ENCODE peak calls at places on chromosomes 4 and X, in six cellular contexts. One of them, this sample, is unnamed.

GRCh38 chrX:96389314-96390048 is 295.2 kb upstream of the DIAPH2 start:
- DNase-seq in SK-N-SH: no peak
- DNase-seq in transverse colon: no peak
- DNase-seq in suprapubic skin: no peak
- DNase-seq in prostate gland: peak; percentile 22
- DNase-seq in GM12878: no peak
- DNase-seq in this sample: no peak

GRCh38 chrX:108397627-108398392 is 40.4 kb downstream of the COL4A6 start:
- DNase-seq in SK-N-SH: no peak
- DNase-seq in transverse colon: no peak
- DNase-seq in suprapubic skin: no peak
- DNase-seq in prostate gland: no peak
- DNase-seq in GM12878: no peak
- DNase-seq in this sample: no peak

GRCh38 chr4:185134176-185134869 is 8.7 kb upstream of the SLC25A4 start:
- DNase-seq in SK-N-SH: peak; percentile 68
- DNase-seq in transverse colon: no peak
- DNase-seq in suprapubic skin: no peak
- DNase-seq in prostate gland: peak; percentile 28
- DNase-seq in GM12878: no peak
- DNase-seq in this sample: peak; percentile 59

GRCh38 chr4:42478941-42479340 is 81.7 kb downstream of the SHISA3 start:
- DNase-seq in SK-N-SH: no peak
- DNase-seq in transverse colon: no peak
- DNase-seq in suprapubic skin: no peak
- DNase-seq in prostate gland: no peak
- DNase-seq in GM12878: no peak
- DNase-seq in this sample: no peak

GRCh38 chr4:7391637-7392437 is 42.9 kb downstream of the PSAPL1 start:
- DNase-seq in SK-N-SH: peak; percentile 7
- DNase-seq in transverse colon: no peak
- DNase-seq in suprapubic skin: peak; percentile 60
- DNase-seq in prostate gland: no peak
- DNase-seq in GM12878: no peak
- DNase-seq in this sample: no peak

GRCh38 chrX:148381603-148382002 is 118.8 kb upstream of the AFF2 start:
- DNase-seq in SK-N-SH: no peak
- DNase-seq in transverse colon: no peak
- DNase-seq in suprapubic skin: no peak
- DNase-seq in prostate gland: no peak
- DNase-seq in GM12878: peak; percentile 8
- DNase-seq in this sample: no peak

GRCh38 chr4:23368081-23368697 is 521.7 kb downstream of the PPARGC1A start:
- DNase-seq in SK-N-SH: peak; percentile 9
- DNase-seq in transverse colon: peak; percentile 44
- DNase-seq in suprapubic skin: no peak
- DNase-seq in prostate gland: no peak
- DNase-seq in GM12878: no peak
- DNase-seq in this sample: no peak

GRCh38 chr4:23819041-23819511 is 70.8 kb downstream of the PPARGC1A start:
- DNase-seq in SK-N-SH: no peak
- DNase-seq in transverse colon: no peak
- DNase-seq in suprapubic skin: no peak
- DNase-seq in prostate gland: no peak
- DNase-seq in GM12878: no peak
- DNase-seq in this sample: no peak

GRCh38 chr4:76738081-76738931 is 159.6 kb downstream of the SOWAHB start:
- DNase-seq in SK-N-SH: no peak
- DNase-seq in transverse colon: no peak
- DNase-seq in suprapubic skin: no peak
- DNase-seq in prostate gland: no peak
- DNase-seq in GM12878: peak; percentile 30
- DNase-seq in this sample: no peak

DNA sequence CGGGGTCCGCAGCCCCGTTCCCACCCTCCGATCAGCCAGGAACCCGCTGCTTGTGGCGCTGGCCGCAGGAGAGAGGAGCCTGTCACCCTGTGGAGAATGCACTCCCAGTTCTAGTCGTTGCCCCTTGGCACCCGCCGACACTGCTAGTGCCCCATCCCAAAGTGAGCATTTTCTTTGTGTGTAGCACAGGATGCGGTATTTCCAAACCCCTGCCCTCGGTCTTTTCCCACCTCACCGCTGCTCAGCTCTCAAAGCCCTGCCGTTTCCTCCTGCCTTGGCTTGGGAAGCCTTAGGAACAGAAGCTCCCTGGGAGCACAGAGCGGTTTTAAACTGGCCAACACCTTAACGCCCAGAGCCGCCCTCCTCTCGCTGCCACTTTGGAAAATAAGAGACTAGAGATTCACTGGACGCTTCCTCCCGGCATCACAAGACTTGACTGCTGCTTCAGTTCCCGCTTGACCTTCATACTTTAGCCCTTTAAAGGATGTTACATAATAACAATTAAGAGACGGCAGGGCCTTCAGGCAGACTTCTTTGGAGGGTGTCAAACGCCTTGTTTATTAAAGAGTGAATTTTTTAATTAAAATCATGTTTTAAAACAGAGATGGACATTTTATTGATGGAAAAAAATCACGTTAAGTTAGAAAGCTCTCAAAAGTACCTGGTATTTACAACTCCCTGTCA is 843 bp downstream of the CYP4V2 start:
- DNase-seq in SK-N-SH: no peak
- DNase-seq in transverse colon: peak; percentile 57
- DNase-seq in suprapubic skin: no peak
- DNase-seq in prostate gland: peak; percentile 20
- DNase-seq in GM12878: no peak
- DNase-seq in this sample: no peak
- TF ChIP-seq POLR2AphosphoS5 in SK-N-SH: no peak
- TF ChIP-seq POLR2AphosphoS5 in transverse colon: peak; percentile 61
- TF ChIP-seq POLR2AphosphoS5 in suprapubic skin: no peak
- TF ChIP-seq POLR2AphosphoS5 in prostate gland: peak; percentile 50
- TF ChIP-seq POLR2AphosphoS5 in GM12878: no peak
- TF ChIP-seq POLR2AphosphoS5 in this sample: no peak

GRCh38 chrX:680062-680461 is 49.5 kb downstream of the SHOX start:
- DNase-seq in SK-N-SH: no peak
- DNase-seq in transverse colon: no peak
- DNase-seq in suprapubic skin: no peak
- DNase-seq in prostate gland: no peak
- DNase-seq in GM12878: no peak
- DNase-seq in this sample: no peak
- TF ChIP-seq POLR2AphosphoS5 in SK-N-SH: no peak
- TF ChIP-seq POLR2AphosphoS5 in transverse colon: no peak
- TF ChIP-seq POLR2AphosphoS5 in suprapubic skin: no peak
- TF ChIP-seq POLR2AphosphoS5 in prostate gland: no peak
- TF ChIP-seq POLR2AphosphoS5 in GM12878: no peak
- TF ChIP-seq POLR2AphosphoS5 in this sample: no peak

GRCh38 chr4:159102623-159103405 is at the start of gene RAPGEF2:
- DNase-seq in SK-N-SH: peak; percentile 97
- DNase-seq in transverse colon: peak; percentile 94
- DNase-seq in suprapubic skin: peak; percentile 94
- DNase-seq in prostate gland: peak; percentile 95
- DNase-seq in GM12878: peak; percentile 52
- DNase-seq in this sample: peak; percentile 89
- TF ChIP-seq POLR2AphosphoS5 in SK-N-SH: peak; percentile 53
- TF ChIP-seq POLR2AphosphoS5 in transverse colon: peak; percentile 98
- TF ChIP-seq POLR2AphosphoS5 in suprapubic skin: peak; percentile 84
- TF ChIP-seq POLR2AphosphoS5 in prostate gland: peak; percentile 97
- TF ChIP-seq POLR2AphosphoS5 in GM12878: peak; percentile 76
- TF ChIP-seq POLR2AphosphoS5 in this sample: peak; percentile 89

GRCh38 chr4:89117115-89117514 is 5.8 kb downstream of the TIGD2 start:
- DNase-seq in SK-N-SH: no peak
- DNase-seq in transverse colon: no peak
- DNase-seq in suprapubic skin: no peak
- DNase-seq in prostate gland: no peak
- DNase-seq in GM12878: no peak
- DNase-seq in this sample: no peak

GRCh38 chr4:89110986-89111832 is at the start of gene TIGD2:
- DNase-seq in SK-N-SH: peak; percentile 98
- DNase-seq in transverse colon: peak; percentile 92
- DNase-seq in suprapubic skin: peak; percentile 91
- DNase-seq in prostate gland: peak; percentile 85
- DNase-seq in GM12878: peak; percentile 47
- DNase-seq in this sample: peak; percentile 71

GRCh38 chr4:89113415-89113814 is 2.1 kb downstream of the TIGD2 start:
- DNase-seq in SK-N-SH: no peak
- DNase-seq in transverse colon: no peak
- DNase-seq in suprapubic skin: no peak
- DNase-seq in prostate gland: no peak
- DNase-seq in GM12878: no peak
- DNase-seq in this sample: no peak

GRCh38 chr4:89111833-89112563 is 665 bp downstream of the TIGD2 start:
- DNase-seq in SK-N-SH: peak; percentile 30
- DNase-seq in transverse colon: peak; percentile 25
- DNase-seq in suprapubic skin: no peak
- DNase-seq in prostate gland: peak; percentile 73
- DNase-seq in GM12878: no peak
- DNase-seq in this sample: no peak

GRCh38 chr4:89114100-89114499 is 2.8 kb downstream of the TIGD2 start:
- DNase-seq in SK-N-SH: no peak
- DNase-seq in transverse colon: no peak
- DNase-seq in suprapubic skin: no peak
- DNase-seq in prostate gland: no peak
- DNase-seq in GM12878: peak; percentile 24
- DNase-seq in this sample: no peak
- TF ChIP-seq POLR2AphosphoS5 in SK-N-SH: no peak
- TF ChIP-seq POLR2AphosphoS5 in transverse colon: no peak
- TF ChIP-seq POLR2AphosphoS5 in suprapubic skin: no peak
- TF ChIP-seq POLR2AphosphoS5 in prostate gland: no peak
- TF ChIP-seq POLR2AphosphoS5 in GM12878: no peak
- TF ChIP-seq POLR2AphosphoS5 in this sample: no peak

This sample was measured in HCT116.